ENCODE peak calls at places on chromosome 20, in eight cellular contexts. One of them, this sample, is unnamed.

GRCh38 chr20:21099653-21100589 is 6.2 kb downstream of the LINC00237 start:
- DNase-seq in colonic mucosa: peak
- DNase-seq in pancreas: peak
- DNase-seq in adrenal gland: no peak
- DNase-seq in aorta: peak
- DNase-seq in MM.1S: peak
- DNase-seq in SJSA1: peak
- DNase-seq in CD8-positive, alpha-beta memory T cell: peak
- DNase-seq in this sample: no peak

GRCh38 chr20:23339986-23340385 is 10.6 kb upstream of the NXT1 start:
- DNase-seq in SJSA1: no peak
- DNase-seq in MM.1S: no peak
- DNase-seq in CD8-positive, alpha-beta memory T cell: no peak
- DNase-seq in colonic mucosa: no peak
- DNase-seq in adrenal gland: no peak
- DNase-seq in aorta: no peak
- DNase-seq in pancreas: no peak
- DNase-seq in this sample: no peak

GRCh38 chr20:22456109-22456508 is 128.3 kb downstream of the FOXA2 start:
- DNase-seq in pancreas: no peak
- DNase-seq in adrenal gland: no peak
- DNase-seq in CD8-positive, alpha-beta memory T cell: no peak
- DNase-seq in colonic mucosa: no peak
- DNase-seq in aorta: no peak
- DNase-seq in SJSA1: no peak
- DNase-seq in MM.1S: no peak
- DNase-seq in this sample: no peak

GRCh38 chr20:64038579-64039292 is 2.8 kb downstream of the C20orf204 start:
- DNase-seq in MM.1S: peak
- DNase-seq in pancreas: peak
- DNase-seq in colonic mucosa: peak
- DNase-seq in CD8-positive, alpha-beta memory T cell: peak
- DNase-seq in SJSA1: peak
- DNase-seq in adrenal gland: peak
- DNase-seq in aorta: peak
- DNase-seq in this sample: peak

GRCh38 chr20:47220161-47220582 is 136.3 kb downstream of the ZMYND8 start:
- DNase-seq in aorta: no peak
- DNase-seq in colonic mucosa: peak
- DNase-seq in adrenal gland: no peak
- DNase-seq in MM.1S: no peak
- DNase-seq in SJSA1: peak
- DNase-seq in CD8-positive, alpha-beta memory T cell: peak
- DNase-seq in pancreas: no peak
- DNase-seq in this sample: no peak

GRCh38 chr20:10861086-10861485 is 187.3 kb upstream of the JAG1 start:
- DNase-seq in pancreas: no peak
- DNase-seq in colonic mucosa: no peak
- DNase-seq in SJSA1: no peak
- DNase-seq in MM.1S: no peak
- DNase-seq in adrenal gland: no peak
- DNase-seq in aorta: no peak
- DNase-seq in CD8-positive, alpha-beta memory T cell: no peak
- DNase-seq in this sample: no peak

GRCh38 chr20:4767084-4767483 is 45.4 kb downstream of the PRND start:
- DNase-seq in aorta: no peak
- DNase-seq in colonic mucosa: no peak
- DNase-seq in MM.1S: no peak
- DNase-seq in adrenal gland: no peak
- DNase-seq in pancreas: no peak
- DNase-seq in SJSA1: no peak
- DNase-seq in CD8-positive, alpha-beta memory T cell: no peak
- DNase-seq in this sample: no peak

GRCh38 chr20:24782221-24782620 is 166.8 kb upstream of the CST7 start:
- DNase-seq in colonic mucosa: no peak
- DNase-seq in MM.1S: no peak
- DNase-seq in SJSA1: no peak
- DNase-seq in CD8-positive, alpha-beta memory T cell: no peak
- DNase-seq in aorta: no peak
- DNase-seq in pancreas: no peak
- DNase-seq in adrenal gland: no peak
- DNase-seq in this sample: no peak

GRCh38 chr20:14332796-14333345 is 4.5 kb downstream of the FLRT3 start:
- DNase-seq in CD8-positive, alpha-beta memory T cell: no peak
- DNase-seq in MM.1S: no peak
- DNase-seq in adrenal gland: no peak
- DNase-seq in pancreas: no peak
- DNase-seq in colonic mucosa: no peak
- DNase-seq in aorta: no peak
- DNase-seq in SJSA1: no peak
- DNase-seq in this sample: no peak

GRCh38 chr20:14333734-14334133 is 3.7 kb downstream of the FLRT3 start:
- DNase-seq in colonic mucosa: no peak
- DNase-seq in pancreas: no peak
- DNase-seq in adrenal gland: no peak
- DNase-seq in SJSA1: no peak
- DNase-seq in MM.1S: no peak
- DNase-seq in CD8-positive, alpha-beta memory T cell: no peak
- DNase-seq in aorta: no peak
- DNase-seq in this sample: no peak

GRCh38 chr20:14336667-14337066 is 745 bp downstream of the FLRT3 start:
- DNase-seq in SJSA1: no peak
- DNase-seq in pancreas: no peak
- DNase-seq in CD8-positive, alpha-beta memory T cell: no peak
- DNase-seq in adrenal gland: no peak
- DNase-seq in colonic mucosa: no peak
- DNase-seq in aorta: no peak
- DNase-seq in MM.1S: peak
- DNase-seq in this sample: peak

GRCh38 chr20:14335122-14335521 is 2.3 kb downstream of the FLRT3 start:
- DNase-seq in pancreas: no peak
- DNase-seq in aorta: no peak
- DNase-seq in adrenal gland: no peak
- DNase-seq in colonic mucosa: no peak
- DNase-seq in MM.1S: no peak
- DNase-seq in SJSA1: no peak
- DNase-seq in CD8-positive, alpha-beta memory T cell: no peak
- DNase-seq in this sample: no peak

DNA sequence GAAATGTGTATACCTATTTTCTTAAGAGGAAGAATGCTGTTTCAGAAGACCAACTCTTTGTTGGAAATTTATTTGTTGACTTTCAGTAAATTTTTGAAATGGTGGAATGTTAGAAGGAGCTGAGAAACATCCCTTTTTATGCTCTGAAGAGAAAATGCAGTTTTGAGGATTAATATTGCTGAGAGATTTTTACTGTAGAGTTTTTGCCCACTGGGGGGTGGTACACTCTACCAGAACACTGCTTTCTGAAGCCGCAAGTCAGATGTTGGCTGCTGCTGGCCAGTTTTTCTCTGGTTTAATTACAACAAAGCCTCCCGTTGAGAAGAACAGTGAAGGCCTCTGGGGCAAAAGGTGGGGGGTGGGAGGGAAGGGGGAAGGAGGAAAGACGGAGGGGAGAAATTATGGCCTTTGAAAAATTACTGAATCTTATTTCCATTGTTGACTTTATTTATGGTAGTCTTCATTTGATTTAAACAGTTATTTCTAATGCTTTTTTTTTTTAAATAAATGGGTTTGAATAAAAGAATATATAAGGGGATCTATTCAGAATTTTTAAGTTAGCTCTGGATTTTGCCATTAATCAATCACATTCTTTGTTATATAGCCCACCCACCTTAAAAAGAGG is 3.0 kb downstream of the FLRT3 start:
- DNase-seq in SJSA1: no peak
- DNase-seq in aorta: no peak
- DNase-seq in adrenal gland: peak
- DNase-seq in colonic mucosa: no peak
- DNase-seq in MM.1S: peak
- DNase-seq in CD8-positive, alpha-beta memory T cell: no peak
- DNase-seq in pancreas: peak
- DNase-seq in this sample: peak
- H3K4me3 ChIP-seq in SJSA1: no peak
- H3K4me3 ChIP-seq in aorta: no peak
- H3K4me3 ChIP-seq in adrenal gland: no peak
- H3K4me3 ChIP-seq in colonic mucosa: no peak
- H3K4me3 ChIP-seq in MM.1S: no peak
- H3K4me3 ChIP-seq in CD8-positive, alpha-beta memory T cell: no peak
- H3K4me3 ChIP-seq in pancreas: no peak
- H3K4me3 ChIP-seq in this sample: no peak

GRCh38 chr20:3767434-3768341 is at the start of gene ADISSP:
- DNase-seq in CD8-positive, alpha-beta memory T cell: peak
- DNase-seq in colonic mucosa: peak
- DNase-seq in pancreas: peak
- DNase-seq in adrenal gland: peak
- DNase-seq in aorta: peak
- DNase-seq in SJSA1: peak
- DNase-seq in MM.1S: peak
- DNase-seq in this sample: peak

GRCh38 chr20:3766832-3767433 is 620 bp downstream of the ADISSP start:
- DNase-seq in MM.1S: no peak
- DNase-seq in colonic mucosa: no peak
- DNase-seq in aorta: no peak
- DNase-seq in CD8-positive, alpha-beta memory T cell: no peak
- DNase-seq in SJSA1: no peak
- DNase-seq in adrenal gland: peak
- DNase-seq in pancreas: no peak
- DNase-seq in this sample: peak

GRCh38 chr20:3764659-3765058 is 2.9 kb downstream of the ADISSP start:
- DNase-seq in adrenal gland: no peak
- DNase-seq in MM.1S: no peak
- DNase-seq in CD8-positive, alpha-beta memory T cell: no peak
- DNase-seq in pancreas: no peak
- DNase-seq in SJSA1: no peak
- DNase-seq in aorta: no peak
- DNase-seq in colonic mucosa: no peak
- DNase-seq in this sample: no peak

GRCh38 chr20:3765171-3765887 is 2.2 kb downstream of the ADISSP start:
- DNase-seq in CD8-positive, alpha-beta memory T cell: no peak
- DNase-seq in aorta: no peak
- DNase-seq in MM.1S: no peak
- DNase-seq in SJSA1: no peak
- DNase-seq in adrenal gland: no peak
- DNase-seq in colonic mucosa: no peak
- DNase-seq in pancreas: no peak
- DNase-seq in this sample: no peak

GRCh38 chr20:3766381-3766780 is 1.2 kb downstream of the ADISSP start:
- DNase-seq in adrenal gland: no peak
- DNase-seq in CD8-positive, alpha-beta memory T cell: no peak
- DNase-seq in SJSA1: no peak
- DNase-seq in pancreas: no peak
- DNase-seq in MM.1S: no peak
- DNase-seq in colonic mucosa: no peak
- DNase-seq in aorta: no peak
- DNase-seq in this sample: no peak
- H3K4me3 ChIP-seq in adrenal gland: peak
- H3K4me3 ChIP-seq in CD8-positive, alpha-beta memory T cell: peak
- H3K4me3 ChIP-seq in SJSA1: no peak
- H3K4me3 ChIP-seq in pancreas: no peak
- H3K4me3 ChIP-seq in MM.1S: peak
- H3K4me3 ChIP-seq in colonic mucosa: no peak
- H3K4me3 ChIP-seq in aorta: no peak
- H3K4me3 ChIP-seq in this sample: peak

GRCh38 chr20:62458256-62459251 is 17.2 kb downstream of the GATA5 start:
- DNase-seq in aorta: no peak
- DNase-seq in CD8-positive, alpha-beta memory T cell: no peak
- DNase-seq in colonic mucosa: no peak
- DNase-seq in pancreas: no peak
- DNase-seq in MM.1S: no peak
- DNase-seq in SJSA1: no peak
- DNase-seq in adrenal gland: no peak
- DNase-seq in this sample: no peak
- H3K4me3 ChIP-seq in aorta: no peak
- H3K4me3 ChIP-seq in CD8-positive, alpha-beta memory T cell: no peak
- H3K4me3 ChIP-seq in colonic mucosa: no peak
- H3K4me3 ChIP-seq in pancreas: no peak
- H3K4me3 ChIP-seq in MM.1S: no peak
- H3K4me3 ChIP-seq in SJSA1: no peak
- H3K4me3 ChIP-seq in adrenal gland: no peak
- H3K4me3 ChIP-seq in this sample: no peak

GRCh38 chr20:62650551-62651284 is 8.4 kb downstream of the SLCO4A1 start:
- DNase-seq in MM.1S: no peak
- DNase-seq in SJSA1: no peak
- DNase-seq in pancreas: no peak
- DNase-seq in colonic mucosa: no peak
- DNase-seq in aorta: no peak
- DNase-seq in CD8-positive, alpha-beta memory T cell: no peak
- DNase-seq in adrenal gland: no peak
- DNase-seq in this sample: no peak

GRCh38 chr20:62652894-62653305 is 10.6 kb downstream of the SLCO4A1 start:
- DNase-seq in aorta: no peak
- DNase-seq in pancreas: no peak
- DNase-seq in adrenal gland: peak
- DNase-seq in MM.1S: no peak
- DNase-seq in CD8-positive, alpha-beta memory T cell: no peak
- DNase-seq in SJSA1: no peak
- DNase-seq in colonic mucosa: peak
- DNase-seq in this sample: no peak

GRCh38 chr20:62651285-62652021 is 9.2 kb downstream of the SLCO4A1 start:
- DNase-seq in colonic mucosa: peak
- DNase-seq in CD8-positive, alpha-beta memory T cell: peak
- DNase-seq in aorta: peak
- DNase-seq in SJSA1: no peak
- DNase-seq in pancreas: no peak
- DNase-seq in adrenal gland: peak
- DNase-seq in MM.1S: peak
- DNase-seq in this sample: peak

GRCh38 chr20:62653373-62653772 is 11.1 kb downstream of the SLCO4A1 start:
- DNase-seq in colonic mucosa: no peak
- DNase-seq in adrenal gland: no peak
- DNase-seq in pancreas: no peak
- DNase-seq in MM.1S: no peak
- DNase-seq in CD8-positive, alpha-beta memory T cell: no peak
- DNase-seq in aorta: no peak
- DNase-seq in SJSA1: no peak
- DNase-seq in this sample: no peak

DNA sequence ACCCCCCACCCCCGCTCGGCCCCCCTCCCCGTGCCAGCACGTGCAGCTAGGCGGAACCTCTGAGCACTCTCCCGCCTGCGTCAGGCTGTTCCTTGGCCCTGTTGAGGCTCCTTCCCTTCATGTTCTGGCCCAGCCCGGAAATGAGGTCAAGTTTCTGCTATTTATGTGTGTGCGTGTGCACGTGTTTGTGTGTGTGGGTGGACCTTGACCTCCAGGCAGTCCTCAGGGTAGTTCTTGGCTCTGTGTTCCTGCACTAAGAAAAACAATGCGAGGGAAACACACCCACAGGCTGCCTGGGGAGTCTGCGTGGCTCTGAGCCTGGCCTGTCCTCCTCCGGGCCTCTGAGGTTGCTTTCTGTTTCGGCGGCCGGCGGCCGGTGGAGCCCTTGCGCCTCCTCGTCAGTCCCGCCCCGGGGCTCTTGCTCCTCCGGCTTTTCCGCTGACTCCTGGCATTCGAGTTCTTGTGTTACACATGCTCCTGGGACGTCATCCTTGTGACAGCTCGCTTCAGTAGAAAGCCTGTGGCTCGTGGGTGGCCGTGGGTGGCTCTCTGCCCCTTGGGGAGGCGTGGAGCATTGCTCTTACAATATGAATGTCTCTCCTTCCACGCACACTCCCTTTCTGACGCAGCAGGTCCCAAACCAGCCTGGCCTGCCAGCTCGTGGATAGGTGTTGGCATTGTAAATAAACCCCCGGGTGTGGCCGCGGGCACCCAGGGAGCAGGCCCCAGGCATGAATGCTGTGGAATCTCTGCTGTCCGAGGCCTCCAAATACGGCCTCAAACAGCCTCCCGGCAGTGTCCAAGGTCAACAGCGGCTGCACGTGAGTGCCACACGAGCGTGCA is 10.0 kb downstream of the SLCO4A1 start:
- DNase-seq in adrenal gland: peak
- DNase-seq in MM.1S: peak
- DNase-seq in SJSA1: peak
- DNase-seq in aorta: peak
- DNase-seq in colonic mucosa: peak
- DNase-seq in pancreas: peak
- DNase-seq in CD8-positive, alpha-beta memory T cell: peak
- DNase-seq in this sample: peak
- H3K4me3 ChIP-seq in adrenal gland: no peak
- H3K4me3 ChIP-seq in MM.1S: peak
- H3K4me3 ChIP-seq in SJSA1: peak
- H3K4me3 ChIP-seq in aorta: no peak
- H3K4me3 ChIP-seq in colonic mucosa: peak
- H3K4me3 ChIP-seq in pancreas: peak
- H3K4me3 ChIP-seq in CD8-positive, alpha-beta memory T cell: peak
- H3K4me3 ChIP-seq in this sample: no peak